ENCODE peak calls at places on chromosome 21, in five cellular contexts. N, A, M, V and C are unnamed samples.

GRCh38 chr21:41246808-41247207 is 69.8 kb upstream of the FAM3B start:
- DNase-seq in A (no peak), N (peak), M (no peak), V (no peak), C (no peak)

GRCh38 chr21:19684328-19684727 is 1280.7 kb upstream of the TMPRSS15 start:
- DNase-seq in V (no peak), N (no peak), A (no peak), M (no peak), C (no peak)

GRCh38 chr21:33939224-33939623 is 23.6 kb upstream of the ATP5PO start:
- DNase-seq in V (no peak), N (no peak), A (no peak), M (no peak), C (no peak)

GRCh38 chr21:25039461-25040380 is 567.6 kb downstream of the MRPL39 start:
- DNase-seq in V (no peak), M (no peak), N (no peak), A (no peak), C (peak)

GRCh38 chr21:16418663-16419062 is 688.9 kb downstream of the USP25 start:
- DNase-seq in M (no peak), N (no peak), A (no peak), V (no peak), C (no peak)

GRCh38 chr21:15894596-15894995 is 164.8 kb downstream of the USP25 start:
- DNase-seq in N (no peak), A (no peak), M (no peak), V (no peak), C (no peak)

GRCh38 chr21:40043423-40043822 is 176.2 kb downstream of the PCP4 start:
- DNase-seq in M (no peak), V (no peak), A (no peak), N (no peak), C (no peak)

GRCh38 chr21:39016740-39017315 is 166.4 kb downstream of the PSMG1 start:
- DNase-seq in M (no peak), V (no peak), N (no peak), A (no peak), C (peak)

GRCh38 chr21:16192900-16193299 is 463.1 kb downstream of the USP25 start:
- DNase-seq in V (no peak), M (peak), A (no peak), N (no peak), C (no peak)

GRCh38 chr21:33449650-33450049 is 30.1 kb downstream of the TMEM50B start:
- DNase-seq in N (no peak), M (no peak), V (no peak), A (no peak), C (no peak)

GRCh38 chr21:34817821-34818662 is 149.2 kb downstream of the CLIC6 start:
- DNase-seq in N (no peak), V (no peak), A (peak), M (no peak), C (no peak)

GRCh38 chr21:26055841-26056264 is 114.7 kb downstream of the APP start:
- DNase-seq in M (no peak), A (no peak), V (no peak), N (no peak), C (no peak)

GRCh38 chr21:16594191-16594590 is 864.4 kb downstream of the USP25 start:
- DNase-seq in V (no peak), N (no peak), M (no peak), A (no peak), C (no peak)

GRCh38 chr21:40143822-40144525 is 276.7 kb downstream of the PCP4 start:
- DNase-seq in V (peak), A (peak), M (peak), N (peak), C (no peak)

GRCh38 chr21:33924079-33924765 is 8.6 kb upstream of the ATP5PO start:
- DNase-seq in M (peak), N (peak), V (peak), A (peak), C (peak)

GRCh38 chr21:33078907-33079582 is 9.1 kb downstream of the OLIG1 start:
- DNase-seq in V (peak), N (no peak), A (peak), M (peak), C (peak)

GRCh38 chr21:18801468-18801867 is 397.9 kb upstream of the TMPRSS15 start:
- DNase-seq in N (no peak), V (no peak), M (peak), A (no peak), C (no peak)

GRCh38 chr21:25170681-25171080 is 436.6 kb downstream of the MRPL39 start:
- DNase-seq in A (no peak), V (no peak), N (no peak), M (no peak), C (no peak)

GRCh38 chr21:16838330-16838729 is 674.5 kb upstream of the CXADR start:
- DNase-seq in M (no peak), A (no peak), N (no peak), V (no peak), C (no peak)

GRCh38 chr21:21973806-21974205 is 975.6 kb downstream of the NCAM2 start:
- DNase-seq in M (no peak), N (no peak), V (no peak), A (no peak), C (no peak)

GRCh38 chr21:14677023-14677422 is 130.9 kb upstream of the SAMSN1 start:
- DNase-seq in M (no peak), V (no peak), N (no peak), A (no peak), C (no peak)

GRCh38 chr21:41043008-41043407 is 125.0 kb upstream of the BACE2 start:
- DNase-seq in A (no peak), M (peak), V (no peak), N (no peak), C (no peak)

GRCh38 chr21:40383951-40384350 is 463.0 kb downstream of the DSCAM start:
- DNase-seq in N (no peak), M (no peak), A (no peak), V (no peak), C (no peak)

GRCh38 chr21:37338671-37339526 is 27.7 kb upstream of the DYRK1A start:
- DNase-seq in N (no peak), A (peak), M (peak), V (peak), C (no peak)

GRCh38 chr21:36540700-36541099 is 60.8 kb upstream of the CLDN14 start:
- DNase-seq in M (no peak), A (no peak), N (no peak), V (no peak), C (no peak)

GRCh38 chr21:23045955-23046354 is 2047.7 kb downstream of the NCAM2 start:
- DNase-seq in M (no peak), A (no peak), N (no peak), V (no peak), C (no peak)
- TF ChIP-seq EP300 in M (no peak), A (no peak), N (no peak), V (no peak), C (no peak)

GRCh38 chr21:44485254-44485793 is 30.0 kb downstream of the LRRC3 start:
- DNase-seq in V (peak), M (peak), A (no peak), N (peak), C (no peak)
- TF ChIP-seq CHD2 in V (peak), M (peak), A (no peak), N (no peak), C (no peak)

GRCh38 chr21:42448683-42449082 is 45.0 kb downstream of the UBASH3A start:
- DNase-seq in A (no peak), V (no peak), M (no peak), N (no peak), C (no peak)
- TF ChIP-seq HDAC2 in A (no peak), V (no peak), M (no peak), N (no peak), C (no peak)

DNA sequence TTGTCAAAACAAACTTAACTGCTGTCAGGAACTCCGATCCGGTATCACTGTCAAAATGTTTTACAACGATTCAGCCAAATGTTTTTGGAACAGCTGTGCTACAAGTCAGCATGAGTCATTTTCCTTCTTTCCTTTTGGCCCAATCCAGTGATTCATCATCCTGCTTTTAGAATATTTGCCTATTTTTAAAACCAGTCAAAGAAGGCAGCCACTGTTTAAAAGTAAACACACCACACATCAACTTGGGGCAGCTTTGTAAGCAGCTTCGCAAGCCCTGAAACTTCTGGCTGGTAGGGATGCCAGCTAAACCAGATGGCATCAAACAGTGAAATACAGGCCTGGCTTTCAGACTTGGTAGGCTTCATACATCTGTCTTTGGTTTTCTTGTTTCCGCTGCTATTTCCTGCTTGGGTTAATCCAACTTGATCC is 14.9 kb downstream of the MAP3K7CL start:
- DNase-seq in V (no peak), A (peak), N (no peak), M (peak), C (no peak)
- TF ChIP-seq EP300 in V (no peak), A (no peak), N (no peak), M (no peak), C (no peak)

GRCh38 chr21:45306453-45306831 is 18.7 kb upstream of the POFUT2 start:
- DNase-seq in V (no peak), N (no peak), A (no peak), M (no peak), C (no peak)
- TF ChIP-seq CHD2 in V (no peak), N (no peak), A (no peak), M (no peak), C (no peak)

DNA sequence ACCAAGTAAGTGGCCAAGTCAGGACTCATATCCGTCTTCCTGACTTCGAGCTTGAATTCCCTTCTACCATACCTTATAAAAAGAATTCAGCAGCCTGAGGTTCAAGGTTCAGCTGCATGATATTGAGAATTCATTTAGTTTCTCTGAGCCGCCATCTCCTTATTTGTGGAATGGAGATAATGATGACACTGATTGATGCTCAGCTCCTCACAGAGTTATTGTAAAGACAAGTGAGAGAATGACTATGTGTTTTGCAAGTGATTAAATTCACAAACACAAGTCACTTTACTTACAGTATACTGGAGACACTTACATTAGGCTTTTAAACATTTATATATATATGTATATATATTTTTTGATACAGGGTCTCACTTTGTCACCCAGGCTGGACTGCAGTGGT is 39.8 kb upstream of the SCAF4 start:
- DNase-seq in A (no peak), N (no peak), V (no peak), M (no peak), C (no peak)
- TF ChIP-seq HDAC2 in A (no peak), N (no peak), V (no peak), M (no peak), C (no peak)